ENCODE peak calls at places on chromosome X, in five cellular contexts. Z, W, O, L and D are unnamed samples.

GRCh38 chrX:2485789-2486345 is 14.9 kb downstream of the DHRSX start:
- DNase-seq in L (no peak), Z (no peak), O (no peak), W (no peak), D (no peak)

GRCh38 chrX:129577473-129577872 is 37.4 kb downstream of the OCRL start:
- DNase-seq in L (no peak), W (no peak), O (no peak), Z (peak; percentile 54), D (peak; percentile 79)

GRCh38 chrX:81414630-81415029 is 212.7 kb downstream of the SH3BGRL start:
- DNase-seq in L (no peak), Z (no peak), W (no peak), O (no peak), D (no peak)

GRCh38 chrX:109782994-109783711 is 50.1 kb upstream of the ACSL4 start:
- DNase-seq in Z (no peak), L (no peak), W (no peak), O (no peak), D (peak; percentile 72)

GRCh38 chrX:31658360-31658759 is 586.5 kb upstream of the FTHL17 start:
- DNase-seq in O (no peak), L (no peak), Z (no peak), W (no peak), D (peak; percentile 23)

GRCh38 chrX:2498781-2499302 is 1.9 kb downstream of the DHRSX start:
- DNase-seq in L (no peak), Z (no peak), O (no peak), W (no peak), D (no peak)

GRCh38 chrX:67787196-67787595 is 243.4 kb downstream of the AR start:
- DNase-seq in L (no peak), O (no peak), W (no peak), Z (peak; percentile 65), D (no peak)

GRCh38 chrX:84188320-84188834 is 378 bp upstream of the RPS6KA6 start:
- DNase-seq in L (no peak), Z (peak; percentile 25), O (no peak), W (peak; percentile 29), D (peak; percentile 1)

GRCh38 chrX:23694606-23695005 is 27.3 kb downstream of the PRDX4 start:
- DNase-seq in Z (peak; percentile 18), W (peak; percentile 29), L (peak; percentile 37), O (no peak), D (peak; percentile 60)

GRCh38 chrX:479273-479981 is 92.7 kb upstream of the PPP2R3B start:
- DNase-seq in W (no peak), L (no peak), Z (no peak), O (no peak), D (no peak)

GRCh38 chrX:71550578-71550977 is 17.7 kb downstream of the OGT start:
- DNase-seq in O (no peak), L (no peak), W (no peak), Z (no peak), D (no peak)

GRCh38 chrX:24023972-24024664 is 2.9 kb downstream of the KLHL15 start:
- DNase-seq in O (no peak), Z (no peak), W (no peak), L (peak; percentile 14), D (peak; percentile 24)

GRCh38 chrX:15564981-15565579 is 35.7 kb downstream of the ACE2 start:
- DNase-seq in L (no peak), W (no peak), Z (peak; percentile 34), O (no peak), D (peak; percentile 81)

GRCh38 chrX:11757729-11758399 is at the start of gene MSL3:
- DNase-seq in Z (peak; percentile 68), O (no peak), W (peak; percentile 2), L (no peak), D (peak; percentile 61)